ENCODE peak calls at places on chromosomes 12 and 14, in ten cellular contexts. One of them, this sample, is unnamed.

GRCh38 chr12:116879509-116880212 is 1.6 kb downstream of the HRK start:
- DNase-seq in astrocyte: no peak
- DNase-seq in CD4-positive, CD25-positive, alpha-beta regulatory T cell: no peak
- DNase-seq in IMR-90: no peak
- DNase-seq in Peyer's patch: no peak
- DNase-seq in mesendoderm: no peak
- DNase-seq in psoas muscle: no peak
- DNase-seq in GM23248: peak; percentile 12
- DNase-seq in sigmoid colon: no peak
- DNase-seq in tibial artery: no peak
- DNase-seq in this sample: no peak

GRCh38 chr12:19245656-19246055 is 116.1 kb downstream of the PLEKHA5 start:
- DNase-seq in astrocyte: no peak
- DNase-seq in CD4-positive, CD25-positive, alpha-beta regulatory T cell: no peak
- DNase-seq in IMR-90: no peak
- DNase-seq in Peyer's patch: no peak
- DNase-seq in mesendoderm: no peak
- DNase-seq in psoas muscle: no peak
- DNase-seq in GM23248: peak; percentile 42
- DNase-seq in sigmoid colon: no peak
- DNase-seq in tibial artery: no peak
- DNase-seq in this sample: no peak

GRCh38 chr12:46778415-46778814 is 47.4 kb downstream of the SLC38A4 start:
- DNase-seq in astrocyte: no peak
- DNase-seq in CD4-positive, CD25-positive, alpha-beta regulatory T cell: no peak
- DNase-seq in IMR-90: no peak
- DNase-seq in Peyer's patch: no peak
- DNase-seq in mesendoderm: no peak
- DNase-seq in psoas muscle: peak; percentile 14
- DNase-seq in GM23248: no peak
- DNase-seq in sigmoid colon: no peak
- DNase-seq in tibial artery: no peak
- DNase-seq in this sample: no peak

GRCh38 chr12:3034067-3034750 is 43.0 kb upstream of the TSPAN9 start:
- DNase-seq in astrocyte: peak; percentile 41
- DNase-seq in CD4-positive, CD25-positive, alpha-beta regulatory T cell: no peak
- DNase-seq in IMR-90: peak; percentile 71
- DNase-seq in Peyer's patch: peak; percentile 77
- DNase-seq in mesendoderm: peak; percentile 88
- DNase-seq in psoas muscle: peak; percentile 75
- DNase-seq in GM23248: peak; percentile 80
- DNase-seq in sigmoid colon: peak; percentile 76
- DNase-seq in tibial artery: peak; percentile 35
- DNase-seq in this sample: peak; percentile 78

GRCh38 chr12:94263011-94263786 is 114.8 kb downstream of the PLXNC1 start:
- DNase-seq in astrocyte: no peak
- DNase-seq in CD4-positive, CD25-positive, alpha-beta regulatory T cell: no peak
- DNase-seq in IMR-90: no peak
- DNase-seq in Peyer's patch: no peak
- DNase-seq in mesendoderm: no peak
- DNase-seq in psoas muscle: no peak
- DNase-seq in GM23248: peak; percentile 6
- DNase-seq in sigmoid colon: no peak
- DNase-seq in tibial artery: no peak
- DNase-seq in this sample: no peak

GRCh38 chr14:66008631-66009030 is 477.5 kb upstream of the CCDC196 start:
- DNase-seq in astrocyte: no peak
- DNase-seq in CD4-positive, CD25-positive, alpha-beta regulatory T cell: no peak
- DNase-seq in IMR-90: no peak
- DNase-seq in Peyer's patch: no peak
- DNase-seq in mesendoderm: no peak
- DNase-seq in psoas muscle: no peak
- DNase-seq in GM23248: peak; percentile 17
- DNase-seq in sigmoid colon: no peak
- DNase-seq in tibial artery: no peak
- DNase-seq in this sample: no peak

GRCh38 chr12:110622582-110622981 is 8.7 kb downstream of the TCTN1 start:
- DNase-seq in astrocyte: no peak
- DNase-seq in CD4-positive, CD25-positive, alpha-beta regulatory T cell: no peak
- DNase-seq in IMR-90: no peak
- DNase-seq in Peyer's patch: no peak
- DNase-seq in mesendoderm: no peak
- DNase-seq in psoas muscle: no peak
- DNase-seq in GM23248: no peak
- DNase-seq in sigmoid colon: no peak
- DNase-seq in tibial artery: no peak
- DNase-seq in this sample: no peak

GRCh38 chr12:131381716-131382430 is 329.0 kb upstream of the SFSWAP start:
- DNase-seq in astrocyte: no peak
- DNase-seq in CD4-positive, CD25-positive, alpha-beta regulatory T cell: no peak
- DNase-seq in IMR-90: no peak
- DNase-seq in Peyer's patch: no peak
- DNase-seq in mesendoderm: no peak
- DNase-seq in psoas muscle: no peak
- DNase-seq in GM23248: no peak
- DNase-seq in sigmoid colon: peak; percentile 45
- DNase-seq in tibial artery: no peak
- DNase-seq in this sample: no peak

GRCh38 chr14:59464651-59465569 is at the start of gene GPR135:
- DNase-seq in astrocyte: peak; percentile 62
- DNase-seq in CD4-positive, CD25-positive, alpha-beta regulatory T cell: peak; percentile 55
- DNase-seq in IMR-90: peak; percentile 56
- DNase-seq in Peyer's patch: peak; percentile 69
- DNase-seq in mesendoderm: peak; percentile 81
- DNase-seq in psoas muscle: peak; percentile 77
- DNase-seq in GM23248: peak; percentile 78
- DNase-seq in sigmoid colon: peak; percentile 88
- DNase-seq in tibial artery: peak; percentile 71
- DNase-seq in this sample: peak; percentile 29

GRCh38 chr12:120849765-120850164 is 54.4 kb downstream of the SPPL3 start:
- DNase-seq in astrocyte: peak; percentile 62
- DNase-seq in CD4-positive, CD25-positive, alpha-beta regulatory T cell: no peak
- DNase-seq in IMR-90: peak; percentile 83
- DNase-seq in Peyer's patch: no peak
- DNase-seq in mesendoderm: no peak
- DNase-seq in psoas muscle: no peak
- DNase-seq in GM23248: peak; percentile 33
- DNase-seq in sigmoid colon: no peak
- DNase-seq in tibial artery: no peak
- DNase-seq in this sample: no peak

GRCh38 chr14:62213516-62213915 is 451.3 kb downstream of the SNAPC1 start:
- DNase-seq in astrocyte: peak; percentile 92
- DNase-seq in CD4-positive, CD25-positive, alpha-beta regulatory T cell: no peak
- DNase-seq in IMR-90: peak; percentile 83
- DNase-seq in Peyer's patch: no peak
- DNase-seq in mesendoderm: no peak
- DNase-seq in psoas muscle: no peak
- DNase-seq in GM23248: peak; percentile 2
- DNase-seq in sigmoid colon: no peak
- DNase-seq in tibial artery: no peak
- DNase-seq in this sample: no peak

GRCh38 chr14:77098470-77099353 is 654 bp downstream of the CIPC start:
- DNase-seq in astrocyte: no peak
- DNase-seq in CD4-positive, CD25-positive, alpha-beta regulatory T cell: peak; percentile 15
- DNase-seq in IMR-90: no peak
- DNase-seq in Peyer's patch: peak; percentile 62
- DNase-seq in mesendoderm: no peak
- DNase-seq in psoas muscle: peak; percentile 69
- DNase-seq in GM23248: peak; percentile 57
- DNase-seq in sigmoid colon: peak; percentile 91
- DNase-seq in tibial artery: peak; percentile 78
- DNase-seq in this sample: peak; percentile 74

GRCh38 chr12:6613015-6613775 is 6.0 kb upstream of the CHD4 start:
- DNase-seq in astrocyte: peak; percentile 74
- DNase-seq in CD4-positive, CD25-positive, alpha-beta regulatory T cell: no peak
- DNase-seq in IMR-90: peak; percentile 72
- DNase-seq in Peyer's patch: peak; percentile 72
- DNase-seq in mesendoderm: peak; percentile 88
- DNase-seq in psoas muscle: peak; percentile 69
- DNase-seq in GM23248: peak; percentile 74
- DNase-seq in sigmoid colon: peak; percentile 94
- DNase-seq in tibial artery: peak; percentile 76
- DNase-seq in this sample: peak; percentile 67

GRCh38 chr14:89270439-89271227 is 146.4 kb downstream of the FOXN3 start:
- DNase-seq in astrocyte: no peak
- DNase-seq in CD4-positive, CD25-positive, alpha-beta regulatory T cell: no peak
- DNase-seq in IMR-90: no peak
- DNase-seq in Peyer's patch: peak; percentile 88
- DNase-seq in mesendoderm: peak; percentile 26
- DNase-seq in psoas muscle: no peak
- DNase-seq in GM23248: no peak
- DNase-seq in sigmoid colon: no peak
- DNase-seq in tibial artery: no peak
- DNase-seq in this sample: no peak

GRCh38 chr12:114671664-114672476 is 12.1 kb downstream of the TBX3 start:
- DNase-seq in astrocyte: no peak
- DNase-seq in CD4-positive, CD25-positive, alpha-beta regulatory T cell: no peak
- DNase-seq in IMR-90: peak; percentile 69
- DNase-seq in Peyer's patch: no peak
- DNase-seq in mesendoderm: peak; percentile 81
- DNase-seq in psoas muscle: peak; percentile 55
- DNase-seq in GM23248: peak; percentile 78
- DNase-seq in sigmoid colon: no peak
- DNase-seq in tibial artery: no peak
- DNase-seq in this sample: no peak

DNA sequence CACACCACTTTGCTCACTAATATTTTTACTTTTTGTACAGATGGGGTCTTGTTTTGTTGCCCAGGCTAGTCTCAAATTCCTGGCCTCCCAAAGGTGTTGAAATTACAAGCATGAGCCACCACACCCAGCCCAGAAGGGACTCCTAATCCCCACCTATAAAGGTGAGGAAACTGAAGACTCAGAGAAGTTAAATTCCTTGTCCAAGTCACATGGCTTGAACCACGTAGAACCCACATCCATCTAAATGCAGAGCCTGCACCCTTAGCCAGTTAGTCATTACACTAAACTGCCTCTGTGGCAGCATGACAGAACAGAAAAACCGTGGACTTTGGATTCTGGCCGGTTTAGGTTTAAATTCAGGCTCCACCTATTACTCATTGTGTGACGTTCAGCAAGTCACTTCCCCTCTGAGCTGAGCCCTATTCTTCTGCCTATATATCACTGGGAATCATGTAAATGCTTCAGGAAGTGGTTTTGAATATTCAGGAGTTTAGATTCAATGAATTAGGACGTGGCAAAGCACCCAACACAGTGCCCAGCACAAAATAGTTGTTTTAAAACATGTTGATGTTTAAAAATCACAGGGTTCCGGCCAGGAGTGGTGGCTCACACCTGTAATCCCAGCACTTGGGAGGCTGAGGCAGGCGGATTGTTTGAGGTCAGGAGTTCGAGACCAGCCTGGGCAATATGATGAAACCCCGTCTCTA is 3.0 kb upstream of the CORO1C start:
- DNase-seq in astrocyte: peak; percentile 94
- DNase-seq in CD4-positive, CD25-positive, alpha-beta regulatory T cell: no peak
- DNase-seq in IMR-90: peak; percentile 97
- DNase-seq in Peyer's patch: no peak
- DNase-seq in mesendoderm: peak; percentile 37
- DNase-seq in psoas muscle: no peak
- DNase-seq in GM23248: peak; percentile 98
- DNase-seq in sigmoid colon: no peak
- DNase-seq in tibial artery: no peak
- DNase-seq in this sample: no peak
- H3K4me3 ChIP-seq in astrocyte: no peak overlapping the region
- H3K4me3 ChIP-seq in CD4-positive, CD25-positive, alpha-beta regulatory T cell: no peak overlapping the region
- H3K4me3 ChIP-seq in IMR-90: no peak overlapping the region
- H3K4me3 ChIP-seq in Peyer's patch: no peak overlapping the region
- H3K4me3 ChIP-seq in mesendoderm: no peak overlapping the region
- H3K4me3 ChIP-seq in psoas muscle: no peak overlapping the region
- H3K4me3 ChIP-seq in GM23248: no peak overlapping the region
- H3K4me3 ChIP-seq in sigmoid colon: no peak overlapping the region
- H3K4me3 ChIP-seq in tibial artery: no peak overlapping the region
- H3K4me3 ChIP-seq in this sample: no peak overlapping the region

GRCh38 chr14:101835166-101835557 is 73.7 kb downstream of the PPP2R5C start:
- DNase-seq in astrocyte: peak; percentile 50
- DNase-seq in CD4-positive, CD25-positive, alpha-beta regulatory T cell: no peak
- DNase-seq in IMR-90: peak; percentile 34
- DNase-seq in Peyer's patch: no peak
- DNase-seq in mesendoderm: no peak
- DNase-seq in psoas muscle: no peak
- DNase-seq in GM23248: peak; percentile 41
- DNase-seq in sigmoid colon: no peak
- DNase-seq in tibial artery: no peak
- DNase-seq in this sample: no peak
- H3K27ac ChIP-seq in astrocyte: no peak overlapping the region
- H3K27ac ChIP-seq in CD4-positive, CD25-positive, alpha-beta regulatory T cell: peak overlapping the region; percentile 60
- H3K27ac ChIP-seq in IMR-90: no peak overlapping the region
- H3K27ac ChIP-seq in Peyer's patch: no peak overlapping the region
- H3K27ac ChIP-seq in mesendoderm: no peak overlapping the region
- H3K27ac ChIP-seq in psoas muscle: peak overlapping the region; percentile 66
- H3K27ac ChIP-seq in GM23248: no peak overlapping the region
- H3K27ac ChIP-seq in sigmoid colon: peak overlapping the region; percentile 79
- H3K27ac ChIP-seq in tibial artery: no peak overlapping the region
- H3K27ac ChIP-seq in this sample: no peak overlapping the region

GRCh38 chr12:67039995-67040860 is 228.9 kb upstream of the CAND1 start:
- DNase-seq in astrocyte: no peak
- DNase-seq in CD4-positive, CD25-positive, alpha-beta regulatory T cell: no peak
- DNase-seq in IMR-90: no peak
- DNase-seq in Peyer's patch: no peak
- DNase-seq in mesendoderm: no peak
- DNase-seq in psoas muscle: no peak
- DNase-seq in GM23248: no peak
- DNase-seq in sigmoid colon: no peak
- DNase-seq in tibial artery: no peak
- DNase-seq in this sample: no peak
- H3K27me3 ChIP-seq in astrocyte: no peaks in the 10 kb centered on the region
- H3K27me3 ChIP-seq in CD4-positive, CD25-positive, alpha-beta regulatory T cell: peaks cover 1% of the 10 kb centered on the region
- H3K27me3 ChIP-seq in IMR-90: no peaks in the 10 kb centered on the region
- H3K27me3 ChIP-seq in Peyer's patch: no peaks in the 10 kb centered on the region
- H3K27me3 ChIP-seq in mesendoderm: no peaks in the 10 kb centered on the region
- H3K27me3 ChIP-seq in psoas muscle: no peaks in the 10 kb centered on the region
- H3K27me3 ChIP-seq in GM23248: no peaks in the 10 kb centered on the region
- H3K27me3 ChIP-seq in sigmoid colon: no peaks in the 10 kb centered on the region
- H3K27me3 ChIP-seq in tibial artery: no peaks in the 10 kb centered on the region
- H3K27me3 ChIP-seq in this sample: no peaks in the 10 kb centered on the region

DNA sequence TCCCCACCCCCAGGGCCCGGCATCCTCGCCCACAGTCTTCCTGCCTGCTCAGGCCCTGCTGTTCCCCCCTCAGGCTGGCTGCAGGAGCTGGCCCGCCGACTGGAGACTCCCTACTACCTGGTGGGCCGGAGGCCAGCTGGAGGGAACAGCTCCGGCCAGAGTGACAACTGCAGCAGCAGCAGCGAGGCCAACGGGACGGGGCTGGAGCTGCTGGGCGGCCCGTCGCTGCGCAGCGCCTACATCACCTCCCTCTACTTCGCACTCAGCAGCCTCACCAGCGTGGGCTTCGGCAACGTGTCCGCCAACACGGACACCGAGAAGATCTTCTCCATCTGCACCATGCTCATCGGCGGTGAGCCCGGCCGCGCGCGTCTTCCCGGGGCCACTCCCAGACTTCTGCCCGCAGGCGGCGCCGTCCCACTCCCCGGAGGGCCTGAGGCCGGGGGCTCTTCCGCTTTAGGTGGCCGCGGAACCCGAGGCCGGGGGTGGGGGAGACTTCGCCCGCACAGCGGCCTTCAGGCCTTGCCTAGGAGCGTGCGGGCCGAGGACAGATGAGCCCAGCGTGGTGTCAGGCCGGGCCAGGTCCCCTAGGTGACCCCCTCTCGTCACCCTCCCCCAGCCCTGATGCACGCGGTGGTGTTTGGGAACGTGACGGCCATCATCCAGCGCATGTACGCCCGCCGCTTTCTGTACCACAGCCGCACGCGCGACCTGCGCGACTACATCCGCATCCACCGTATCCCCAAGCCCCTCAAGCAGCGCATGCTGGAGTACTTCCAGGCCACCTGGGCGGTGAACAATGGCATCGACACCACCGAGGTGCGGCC is 10.2 kb downstream of the KCNH3 start:
- DNase-seq in astrocyte: no peak
- DNase-seq in CD4-positive, CD25-positive, alpha-beta regulatory T cell: no peak
- DNase-seq in IMR-90: no peak
- DNase-seq in Peyer's patch: peak; percentile 52
- DNase-seq in mesendoderm: peak; percentile 46
- DNase-seq in psoas muscle: no peak
- DNase-seq in GM23248: peak; percentile 48
- DNase-seq in sigmoid colon: no peak
- DNase-seq in tibial artery: no peak
- DNase-seq in this sample: no peak
- H3K4me3 ChIP-seq in astrocyte: peak overlapping the region; percentile 41
- H3K4me3 ChIP-seq in CD4-positive, CD25-positive, alpha-beta regulatory T cell: no peak overlapping the region
- H3K4me3 ChIP-seq in IMR-90: no peak overlapping the region
- H3K4me3 ChIP-seq in Peyer's patch: peak overlapping the region; percentile 40
- H3K4me3 ChIP-seq in mesendoderm: no peak overlapping the region
- H3K4me3 ChIP-seq in psoas muscle: peak overlapping the region; percentile 60
- H3K4me3 ChIP-seq in GM23248: peak overlapping the region; percentile 46
- H3K4me3 ChIP-seq in sigmoid colon: peak overlapping the region; percentile 50
- H3K4me3 ChIP-seq in tibial artery: peak overlapping the region; percentile 33
- H3K4me3 ChIP-seq in this sample: peak overlapping the region; percentile 60